ENCODE peak calls at places on chromosomes 3 and 15, in eight cellular contexts. F is pancreas; A is Peyer's patch; W is HCT116; E is naive thymus-derived CD4-positive, alpha-beta T cell; P is Panc1; O is heart left ventricle; R is RWPE2. V is an unnamed sample. For H3K4me1, the result is how much of the 10 kb centered on the place peaks cover.

GRCh38 chr15:21269121-21269520 is 171.2 kb downstream of the POTEB3 start:
- DNase-seq in F (no peak), A (no peak), W (no peak), E (no peak), P (no peak), O (no peak), R (no peak), V (no peak)

GRCh38 chr3:16140116-16140893 is 34.2 kb upstream of the GALNT15 start:
- DNase-seq in F (no peak), A (no peak), W (no peak), E (no peak), P (no peak), O (no peak), R (no peak), V (peak)

GRCh38 chr3:134313839-134314587 is 60.2 kb downstream of the AMOTL2 start:
- DNase-seq in F (no peak), A (no peak), W (no peak), E (no peak), P (no peak), O (no peak), R (no peak), V (peak)

GRCh38 chr3:185630182-185630622 is 44.1 kb downstream of the SENP2 start:
- DNase-seq in F (no peak), A (no peak), W (no peak), E (no peak), P (no peak), O (no peak), R (no peak), V (peak)

GRCh38 chr15:62649793-62650420 is 392.6 kb upstream of the TPM1 start:
- DNase-seq in F (no peak), A (no peak), W (no peak), E (no peak), P (no peak), O (no peak), R (no peak), V (no peak)

GRCh38 chr15:79310612-79310984 is 314 bp upstream of the TMED3 start:
- DNase-seq in F (peak), A (no peak), W (no peak), E (peak), P (no peak), O (no peak), R (no peak), V (no peak)

GRCh38 chr3:56351496-56351895 is 116.8 kb downstream of the ERC2 start:
- DNase-seq in F (no peak), A (no peak), W (no peak), E (no peak), P (no peak), O (no peak), R (no peak), V (no peak)

GRCh38 chr3:158152186-158152585 is 42.3 kb downstream of the RSRC1 start:
- DNase-seq in F (no peak), A (no peak), W (no peak), E (no peak), P (peak), O (no peak), R (no peak), V (no peak)

GRCh38 chr3:17581421-17582080 is 160.9 kb downstream of the TBC1D5 start:
- DNase-seq in F (no peak), A (no peak), W (no peak), E (no peak), P (no peak), O (no peak), R (no peak), V (no peak)

GRCh38 chr3:2180661-2181060 is 82.0 kb downstream of the CNTN4 start:
- DNase-seq in F (no peak), A (no peak), W (no peak), E (no peak), P (no peak), O (no peak), R (no peak), V (no peak)

GRCh38 chr3:123089611-123090301 is 22.9 kb downstream of the PDIA5 start:
- DNase-seq in F (peak), A (no peak), W (no peak), E (no peak), P (no peak), O (peak), R (no peak), V (no peak)

GRCh38 chr3:39106281-39107055 is 959 bp downstream of the GORASP1 start:
- DNase-seq in F (no peak), A (peak), W (no peak), E (no peak), P (no peak), O (no peak), R (no peak), V (peak)

GRCh38 chr15:82647835-82648256 is 683 bp upstream of the CPEB1 start:
- DNase-seq in F (peak), A (peak), W (no peak), E (peak), P (no peak), O (no peak), R (no peak), V (no peak)

GRCh38 chr3:46943237-46944187 is 33.0 kb downstream of the CCDC12 start:
- DNase-seq in F (peak), A (no peak), W (peak), E (no peak), P (no peak), O (peak), R (no peak), V (no peak)

GRCh38 chr15:41554401-41554800 is 4.6 kb upstream of the TYRO3 start:
- DNase-seq in F (no peak), A (no peak), W (no peak), E (no peak), P (no peak), O (no peak), R (no peak), V (no peak)

GRCh38 chr3:16816048-16816780 is 68.5 kb upstream of the PLCL2 start:
- DNase-seq in F (no peak), A (no peak), W (no peak), E (no peak), P (no peak), O (no peak), R (no peak), V (no peak)

GRCh38 chr3:149085828-149086231 is 503 bp downstream of the HLTF start:
- DNase-seq in F (no peak), A (no peak), W (no peak), E (no peak), P (peak), O (no peak), R (no peak), V (no peak)

GRCh38 chr15:72389231-72389630 is 8.9 kb upstream of the TMEM202 start:
- DNase-seq in F (peak), A (no peak), W (no peak), E (no peak), P (no peak), O (no peak), R (no peak), V (no peak)

GRCh38 chr3:46468758-46469600 is 4.3 kb upstream of the LTF start:
- DNase-seq in F (no peak), A (no peak), W (no peak), E (no peak), P (no peak), O (no peak), R (no peak), V (peak)

GRCh38 chr3:53040361-53040820 is 5.5 kb downstream of the SFMBT1 start:
- DNase-seq in F (no peak), A (no peak), W (no peak), E (no peak), P (peak), O (no peak), R (no peak), V (no peak)

GRCh38 chr3:177589921-177590336 is 392.6 kb upstream of the TBL1XR1 start:
- DNase-seq in F (no peak), A (no peak), W (peak), E (no peak), P (peak), O (no peak), R (peak), V (no peak)
- H3K27ac ChIP-seq in F (peak), A (no peak), W (no peak), E (no peak), P (peak), O (no peak), R (peak), V (no peak)

GRCh38 chr3:170352936-170353335 is 4.6 kb upstream of the SKIL start:
- DNase-seq in F (no peak), A (no peak), W (no peak), E (no peak), P (no peak), O (no peak), R (no peak), V (no peak)
- H3K4me1 ChIP-seq in F (under half), A (under half), W (under half), E (under half), P (under half), O (under half), R (under half), V (under half)

GRCh38 chr3:166453472-166453871 is 616.2 kb upstream of the BCHE start:
- DNase-seq in F (no peak), A (no peak), W (no peak), E (no peak), P (no peak), O (no peak), R (no peak), V (no peak)
- H3K4me3 ChIP-seq in F (no peak), A (no peak), W (no peak), E (no peak), P (no peak), O (no peak), R (no peak), V (no peak)

GRCh38 chr3:66904816-66905543 is 93.1 kb upstream of the KBTBD8 start:
- DNase-seq in F (no peak), A (no peak), W (no peak), E (no peak), P (no peak), O (no peak), R (no peak), V (no peak)
- H3K27ac ChIP-seq in F (no peak), A (no peak), W (no peak), E (no peak), P (no peak), O (no peak), R (no peak), V (no peak)

GRCh38 chr3:152319256-152319655 is 50.5 kb downstream of the MBNL1 start:
- DNase-seq in F (no peak), A (no peak), W (no peak), E (no peak), P (no peak), O (no peak), R (no peak), V (no peak)
- H3K4me1 ChIP-seq in F (half or more), A (under half), W (under half), E (half or more), P (half or more), O (half or more), R (under half), V (under half)

GRCh38 chr15:77983708-77984445 is 93.6 kb downstream of the TBC1D2B start:
- DNase-seq in F (no peak), A (no peak), W (no peak), E (peak), P (no peak), O (no peak), R (peak), V (no peak)
- H3K4me3 ChIP-seq in F (no peak), A (no peak), W (no peak), E (no peak), P (no peak), O (no peak), R (no peak), V (no peak)